ENCODE peak calls at places on chromosomes 2 and 18, in eight cellular contexts. P is NCI-H2029; T is A549; Z is HL-60; E is M059J; F is effector memory CD8-positive, alpha-beta T cell; C is central memory CD4-positive, alpha-beta T cell; R is NCI-H748 treated with DMSO at 0.1 percent for 48 hours. Q is an unnamed sample.

GRCh38 chr2:8753609-8754008 is 71.8 kb downstream of the ID2 start:
- DNase-seq in P (no peak), Z (no peak), R (peak), C (no peak), E (no peak), F (no peak), T (no peak), Q (no peak)

GRCh38 chr2:99810241-99810640 is 320.4 kb upstream of the REV1 start:
- DNase-seq in P (no peak), Z (no peak), F (no peak), R (peak), T (no peak), E (no peak), C (no peak), Q (no peak)

GRCh38 chr2:16255120-16255519 is 314.8 kb downstream of the MYCN start:
- DNase-seq in F (no peak), T (no peak), Z (no peak), E (no peak), P (no peak), R (no peak), C (no peak), Q (no peak)

GRCh38 chr2:236659758-236660150 is 90.1 kb downstream of the ACKR3 start:
- DNase-seq in E (peak), T (peak), R (no peak), F (no peak), C (no peak), P (peak), Z (no peak), Q (no peak)

GRCh38 chr2:225272173-225272572 is 127.3 kb upstream of the NYAP2 start:
- DNase-seq in Z (no peak), T (no peak), P (no peak), F (no peak), R (no peak), C (no peak), E (no peak), Q (no peak)

GRCh38 chr2:61419570-61419969 is 51.3 kb downstream of the USP34 start:
- DNase-seq in P (no peak), Z (no peak), F (no peak), T (no peak), E (no peak), R (no peak), C (no peak), Q (no peak)

GRCh38 chr2:150391779-150392178 is 95.7 kb downstream of the RND3 start:
- DNase-seq in P (no peak), C (no peak), R (no peak), F (no peak), Z (no peak), E (no peak), T (no peak), Q (no peak)

GRCh38 chr2:159713691-159714585 is 1.6 kb downstream of the MARCHF7 start:
- DNase-seq in C (no peak), F (no peak), E (peak), Z (no peak), R (no peak), T (no peak), P (peak), Q (no peak)

GRCh38 chr2:241659150-241659739 is 21.8 kb downstream of the ATG4B start:
- DNase-seq in Z (peak), E (peak), P (no peak), R (no peak), C (no peak), F (no peak), T (peak), Q (peak)

GRCh38 chr2:238790877-238791276 is 57.0 kb upstream of the TWIST2 start:
- DNase-seq in P (no peak), C (no peak), T (no peak), R (no peak), E (no peak), Z (no peak), F (no peak), Q (no peak)

GRCh38 chr2:144377929-144378328 is 142.0 kb downstream of the ZEB2 start:
- DNase-seq in T (no peak), C (no peak), P (no peak), E (peak), F (no peak), Z (peak), R (no peak), Q (no peak)

GRCh38 chr2:238796223-238796885 is 51.5 kb upstream of the TWIST2 start:
- DNase-seq in P (no peak), Z (no peak), T (no peak), R (no peak), C (no peak), F (no peak), E (no peak), Q (no peak)

GRCh38 chr18:28767781-28768211 is 590.9 kb upstream of the CDH2 start:
- DNase-seq in T (no peak), C (no peak), P (no peak), R (no peak), E (peak), F (no peak), Z (no peak), Q (no peak)

GRCh38 chr2:25043241-25043867 is 1.5 kb downstream of the EFR3B start:
- DNase-seq in E (peak), F (peak), C (no peak), P (no peak), T (peak), R (no peak), Z (no peak), Q (no peak)

GRCh38 chr2:129762386-129763189 is 216.9 kb upstream of the RAB6C start:
- DNase-seq in Z (no peak), T (no peak), E (no peak), P (no peak), C (no peak), F (no peak), R (no peak), Q (no peak)

GRCh38 chr2:219045937-219046550 is 4.7 kb upstream of the CFAP65 start:
- DNase-seq in Z (peak), P (no peak), T (no peak), F (no peak), C (no peak), R (no peak), E (peak), Q (no peak)

GRCh38 chr2:70367722-70368323 is 66.0 kb upstream of the FAM136A start:
- DNase-seq in P (peak), C (no peak), Z (no peak), E (peak), T (peak), F (no peak), R (no peak), Q (no peak)

GRCh38 chr2:44894058-44894457 is 47.4 kb upstream of the SIX3 start:
- DNase-seq in Z (no peak), C (no peak), R (no peak), T (no peak), P (no peak), F (no peak), E (no peak), Q (no peak)

GRCh38 chr18:63606526-63606925 is 19.4 kb downstream of the SERPINB13 start:
- DNase-seq in R (no peak), Z (no peak), C (no peak), T (no peak), E (peak), P (no peak), F (no peak), Q (no peak)

GRCh38 chr2:239630618-239631286 is 229.9 kb upstream of the HDAC4 start:
- DNase-seq in F (no peak), R (no peak), Z (no peak), E (peak), P (no peak), C (no peak), T (peak), Q (no peak)

GRCh38 chr2:157334335-157334734 is 8.7 kb upstream of the ERMN start:
- DNase-seq in E (no peak), T (no peak), Z (no peak), P (no peak), F (no peak), C (no peak), R (no peak), Q (no peak)

GRCh38 chr2:64455031-64455332 is 1.0 kb downstream of the LGALSL start:
- DNase-seq in Z (no peak), F (no peak), R (no peak), E (no peak), T (no peak), C (no peak), P (no peak), Q (no peak)